ENCODE peak calls at places on chromosome 3, in five cellular contexts. H is IMR-90, P is A549, I is HepG2, O is H1. X is an unnamed sample.

GRCh38 chr3:15102256-15102655 is 3.3 kb upstream of the RBSN start:
- DNase-seq in O (no peak), I (no peak), P (no peak), H (no peak), X (no peak)

GRCh38 chr3:71258116-71258515 is 325.4 kb downstream of the FOXP1 start:
- DNase-seq in I (peak; percentile 70), H (peak; percentile 78), O (no peak), P (peak; percentile 89), X (no peak)

GRCh38 chr3:13078158-13078905 is 5.1 kb upstream of the IQSEC1 start:
- DNase-seq in H (no peak), O (no peak), P (no peak), I (no peak), X (no peak)

GRCh38 chr3:160473978-160474377 is 24.4 kb upstream of the TRIM59 start:
- DNase-seq in I (no peak), H (peak; percentile 97), O (no peak), P (no peak), X (no peak)

GRCh38 chr3:7166460-7166859 is 305.5 kb downstream of the GRM7 start:
- DNase-seq in O (no peak), I (no peak), P (no peak), H (no peak), X (no peak)

GRCh38 chr3:148903941-148904340 is 38.8 kb downstream of the CPA3 start:
- DNase-seq in I (no peak), H (no peak), P (no peak), O (no peak), X (no peak)

GRCh38 chr3:98584563-98584962 is 8.8 kb downstream of the CPOX start:
- DNase-seq in P (no peak), H (no peak), I (no peak), O (no peak), X (no peak)

GRCh38 chr3:195893121-195893449 is 15.3 kb downstream of the TNK2 start:
- DNase-seq in I (no peak), H (no peak), P (no peak), O (no peak), X (no peak)

GRCh38 chr3:151008699-151009098 is 36.2 kb upstream of the CLRN1 start:
- DNase-seq in O (no peak), P (peak; percentile 33), H (peak; percentile 66), I (no peak), X (no peak)

GRCh38 chr3:148500791-148501360 is 196.8 kb upstream of the AGTR1 start:
- DNase-seq in P (no peak), H (no peak), I (no peak), O (no peak), X (no peak)

GRCh38 chr3:38008971-38009580 is 18.5 kb downstream of the VILL start:
- DNase-seq in H (no peak), I (no peak), O (no peak), P (no peak), X (no peak)

GRCh38 chr3:133506215-133506901 is 67.1 kb upstream of the CDV3 start:
- DNase-seq in H (no peak), O (no peak), P (no peak), I (no peak), X (no peak)

GRCh38 chr3:67602816-67603215 is 51.6 kb downstream of the SUCLG2 start:
- DNase-seq in H (no peak), O (no peak), I (no peak), P (no peak), X (no peak)

GRCh38 chr3:143594217-143594616 is 254.1 kb downstream of the SLC9A9 start:
- DNase-seq in O (no peak), I (peak; percentile 9), H (no peak), P (no peak), X (no peak)

GRCh38 chr3:173688216-173688842 is 290.8 kb downstream of the NLGN1 start:
- DNase-seq in P (no peak), O (no peak), I (no peak), H (peak; percentile 24), X (no peak)

GRCh38 chr3:153681057-153681456 is 440.1 kb upstream of the ARHGEF26 start:
- DNase-seq in O (no peak), P (no peak), H (no peak), I (no peak), X (no peak)

GRCh38 chr3:171982829-171983228 is 56.5 kb upstream of the FNDC3B start:
- DNase-seq in I (no peak), P (no peak), O (no peak), H (peak; percentile 87), X (no peak)

GRCh38 chr3:160022068-160022467 is 33.4 kb downstream of the IL12A start:
- DNase-seq in P (no peak), I (no peak), O (no peak), H (no peak), X (no peak)

GRCh38 chr3:172140499-172141391 is 101.4 kb downstream of the FNDC3B start:
- DNase-seq in O (no peak), I (peak; percentile 98), H (peak; percentile 98), P (peak; percentile 94), X (no peak)

GRCh38 chr3:127158614-127159221 is 34.2 kb upstream of the PRR23E start:
- DNase-seq in P (peak; percentile 6), H (no peak), O (no peak), I (no peak), X (peak; percentile 3)

GRCh38 chr3:43691120-43692002 is 623 bp downstream of the ABHD5 start:
- DNase-seq in O (no peak), H (peak; percentile 22), I (peak; percentile 30), P (peak; percentile 44), X (peak; percentile 78)

GRCh38 chr3:189512039-189512438 is 119.2 kb upstream of the TP63 start:
- DNase-seq in O (no peak), I (no peak), H (no peak), P (no peak), X (no peak)

GRCh38 chr3:14290631-14291385 is 111.6 kb upstream of the SLC6A6 start:
- DNase-seq in P (no peak), H (no peak), O (no peak), I (no peak), X (no peak)

GRCh38 chr3:133570139-133570936 is 3.1 kb upstream of the CDV3 start:
- DNase-seq in O (no peak), H (peak; percentile 81), I (peak; percentile 78), P (peak; percentile 71), X (no peak)

GRCh38 chr3:128554100-128554464 is 61.1 kb upstream of the GATA2 start:
- DNase-seq in H (peak; percentile 79), O (no peak), I (peak; percentile 19), P (peak; percentile 10), X (peak; percentile 54)

GRCh38 chr3:69008980-69009379 is 4.5 kb downstream of the EOGT start:
- DNase-seq in I (no peak), P (no peak), O (no peak), H (no peak), X (no peak)

GRCh38 chr3:33681667-33682066 is 36.4 kb downstream of the CLASP2 start:
- DNase-seq in I (no peak), H (no peak), P (no peak), O (no peak), X (peak; percentile 8)

GRCh38 chr3:4643904-4644547 is 150.9 kb downstream of the ITPR1 start:
- DNase-seq in P (no peak), H (no peak), I (peak; percentile 1), O (no peak), X (peak; percentile 97)

GRCh38 chr3:50213383-50213782 is 8.3 kb downstream of the SLC38A3 start:
- DNase-seq in P (no peak), I (no peak), O (no peak), H (no peak), X (no peak)

GRCh38 chr3:35383216-35383615 is 256.1 kb upstream of the ARPP21 start:
- DNase-seq in H (no peak), O (no peak), I (no peak), P (no peak), X (no peak)

GRCh38 chr3:146536681-146537080 is 7.7 kb downstream of the PLSCR1 start:
- DNase-seq in O (no peak), H (no peak), I (no peak), P (no peak), X (no peak)
- TF ChIP-seq MAFK in O (no peak), H (no peak), I (no peak), P (no peak), X (no peak)

GRCh38 chr3:118882353-118882947 is 152.2 kb downstream of the IGSF11 start:
- DNase-seq in H (peak; percentile 55), P (peak; percentile 75), I (peak; percentile 48), O (no peak), X (peak; percentile 36)

GRCh38 chr3:118889691-118890090 is 145.0 kb downstream of the IGSF11 start:
- DNase-seq in P (no peak), O (no peak), I (no peak), H (no peak), X (no peak)

GRCh38 chr3:118886708-118887107 is 147.9 kb downstream of the IGSF11 start:
- DNase-seq in H (no peak), I (no peak), P (no peak), O (no peak), X (no peak)

GRCh38 chr3:118890186-118890585 is 144.5 kb downstream of the IGSF11 start:
- DNase-seq in I (no peak), O (no peak), H (no peak), P (no peak), X (no peak)

DNA sequence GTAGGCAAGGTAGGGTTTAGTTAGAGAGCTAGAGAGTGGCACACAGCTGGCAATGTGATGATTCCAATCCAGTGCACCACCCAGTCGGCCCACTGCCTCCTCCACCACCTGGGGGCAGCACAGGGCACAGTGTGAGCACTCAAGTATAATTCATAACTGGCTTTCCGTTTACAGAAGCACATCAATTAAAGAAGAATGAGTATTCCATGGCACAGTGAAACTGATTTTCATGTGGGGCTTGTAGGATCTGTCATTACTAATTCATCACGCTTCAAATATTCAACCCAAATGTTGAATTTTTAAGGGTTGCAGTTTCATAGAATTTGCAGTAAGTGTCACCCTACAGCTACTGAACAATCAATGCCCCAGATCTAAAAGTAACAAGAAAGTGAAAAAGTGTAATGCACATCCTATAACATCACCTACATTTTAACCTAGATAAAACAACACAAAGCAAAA is 149.9 kb downstream of the IGSF11 start:
- DNase-seq in P (peak; percentile 63), I (peak; percentile 18), O (no peak), H (peak; percentile 33), X (peak; percentile 58)
- TF ChIP-seq MAFK in P (no peak), I (no peak), O (no peak), H (no peak), X (no peak)

GRCh38 chr3:53842436-53843194 is 3.6 kb downstream of the CHDH start:
- DNase-seq in I (peak; percentile 100), O (no peak), H (peak; percentile 23), P (peak; percentile 48), X (no peak)
- TF ChIP-seq MAFK in I (no peak), O (no peak), H (no peak), P (no peak), X (no peak)

GRCh38 chr3:183576487-183577107 is 21.1 kb upstream of the KLHL6 start:
- DNase-seq in H (no peak), I (no peak), O (no peak), P (no peak), X (no peak)
- TF ChIP-seq MAFK in H (no peak), I (no peak), O (no peak), P (no peak), X (no peak)

X was measured in K562.